ENCODE peak calls at places on chromosomes 6 and 20, in seven cellular contexts. One of them, this sample, is unnamed.

GRCh38 chr6:105896052-105896820 is 189.9 kb upstream of the PRDM1 start:
- DNase-seq in tibial artery: no peak
- DNase-seq in CD4-positive, alpha-beta memory T cell: no peak
- DNase-seq in heart left ventricle: no peak
- DNase-seq in psoas muscle: no peak
- DNase-seq in neural progenitor cell: no peak
- DNase-seq in esophagus squamous epithelium: no peak
- DNase-seq in this sample: no peak

GRCh38 chr6:5143625-5144311 is 58.6 kb downstream of the PPP1R3G start:
- DNase-seq in tibial artery: peak; percentile 86
- DNase-seq in CD4-positive, alpha-beta memory T cell: peak; percentile 74
- DNase-seq in heart left ventricle: peak; percentile 90
- DNase-seq in psoas muscle: peak; percentile 83
- DNase-seq in neural progenitor cell: peak; percentile 89
- DNase-seq in esophagus squamous epithelium: peak; percentile 4
- DNase-seq in this sample: peak; percentile 94

GRCh38 chr6:148175511-148176188 is 167.0 kb upstream of the SASH1 start:
- DNase-seq in tibial artery: no peak
- DNase-seq in CD4-positive, alpha-beta memory T cell: no peak
- DNase-seq in heart left ventricle: no peak
- DNase-seq in psoas muscle: no peak
- DNase-seq in neural progenitor cell: no peak
- DNase-seq in esophagus squamous epithelium: no peak
- DNase-seq in this sample: no peak

GRCh38 chr6:960356-960755 is 267.4 kb upstream of the EXOC2 start:
- DNase-seq in tibial artery: no peak
- DNase-seq in CD4-positive, alpha-beta memory T cell: no peak
- DNase-seq in heart left ventricle: no peak
- DNase-seq in psoas muscle: no peak
- DNase-seq in neural progenitor cell: peak; percentile 73
- DNase-seq in esophagus squamous epithelium: no peak
- DNase-seq in this sample: no peak

GRCh38 chr6:37558158-37558557 is 58.5 kb upstream of the CCDC167 start:
- DNase-seq in tibial artery: no peak
- DNase-seq in CD4-positive, alpha-beta memory T cell: no peak
- DNase-seq in heart left ventricle: no peak
- DNase-seq in psoas muscle: no peak
- DNase-seq in neural progenitor cell: no peak
- DNase-seq in esophagus squamous epithelium: no peak
- DNase-seq in this sample: no peak

GRCh38 chr6:28880894-28881780 is 42.6 kb downstream of the TRIM27 start:
- DNase-seq in tibial artery: peak; percentile 74
- DNase-seq in CD4-positive, alpha-beta memory T cell: peak; percentile 46
- DNase-seq in heart left ventricle: peak; percentile 69
- DNase-seq in psoas muscle: peak; percentile 53
- DNase-seq in neural progenitor cell: peak; percentile 78
- DNase-seq in esophagus squamous epithelium: no peak
- DNase-seq in this sample: peak; percentile 74

GRCh38 chr6:154653385-154653784 is 79.8 kb upstream of the SCAF8 start:
- DNase-seq in tibial artery: no peak
- DNase-seq in CD4-positive, alpha-beta memory T cell: no peak
- DNase-seq in heart left ventricle: no peak
- DNase-seq in psoas muscle: no peak
- DNase-seq in neural progenitor cell: no peak
- DNase-seq in esophagus squamous epithelium: no peak
- DNase-seq in this sample: no peak

GRCh38 chr6:5315883-5316282 is 54.6 kb downstream of the FARS2 start:
- DNase-seq in tibial artery: no peak
- DNase-seq in CD4-positive, alpha-beta memory T cell: no peak
- DNase-seq in heart left ventricle: no peak
- DNase-seq in psoas muscle: no peak
- DNase-seq in neural progenitor cell: no peak
- DNase-seq in esophagus squamous epithelium: no peak
- DNase-seq in this sample: no peak

GRCh38 chr20:46640536-46641311 is 10.5 kb downstream of the SLC13A3 start:
- DNase-seq in tibial artery: no peak
- DNase-seq in CD4-positive, alpha-beta memory T cell: no peak
- DNase-seq in heart left ventricle: no peak
- DNase-seq in psoas muscle: no peak
- DNase-seq in neural progenitor cell: no peak
- DNase-seq in esophagus squamous epithelium: no peak
- DNase-seq in this sample: no peak

GRCh38 chr6:139109558-139109957 is 25.3 kb upstream of the HECA start:
- DNase-seq in tibial artery: no peak
- DNase-seq in CD4-positive, alpha-beta memory T cell: peak; percentile 11
- DNase-seq in heart left ventricle: no peak
- DNase-seq in psoas muscle: no peak
- DNase-seq in neural progenitor cell: peak; percentile 54
- DNase-seq in esophagus squamous epithelium: no peak
- DNase-seq in this sample: no peak

GRCh38 chr6:158422629-158423238 is 110.5 kb downstream of the TULP4 start:
- DNase-seq in tibial artery: no peak
- DNase-seq in CD4-positive, alpha-beta memory T cell: no peak
- DNase-seq in heart left ventricle: no peak
- DNase-seq in psoas muscle: no peak
- DNase-seq in neural progenitor cell: no peak
- DNase-seq in esophagus squamous epithelium: no peak
- DNase-seq in this sample: no peak

GRCh38 chr6:137489410-137490371 is 4.5 kb downstream of the OLIG3 start:
- DNase-seq in tibial artery: no peak
- DNase-seq in CD4-positive, alpha-beta memory T cell: no peak
- DNase-seq in heart left ventricle: no peak
- DNase-seq in psoas muscle: no peak
- DNase-seq in neural progenitor cell: peak; percentile 78
- DNase-seq in esophagus squamous epithelium: no peak
- DNase-seq in this sample: no peak

GRCh38 chr6:50818673-50819072 is at the start of gene TFAP2B:
- DNase-seq in tibial artery: no peak
- DNase-seq in CD4-positive, alpha-beta memory T cell: no peak
- DNase-seq in heart left ventricle: no peak
- DNase-seq in psoas muscle: no peak
- DNase-seq in neural progenitor cell: no peak
- DNase-seq in esophagus squamous epithelium: no peak
- DNase-seq in this sample: no peak

GRCh38 chr6:50816115-50816675 is 2.5 kb upstream of the TFAP2B start:
- DNase-seq in tibial artery: peak; percentile 54
- DNase-seq in CD4-positive, alpha-beta memory T cell: peak; percentile 27
- DNase-seq in heart left ventricle: no peak
- DNase-seq in psoas muscle: peak; percentile 56
- DNase-seq in neural progenitor cell: peak; percentile 87
- DNase-seq in esophagus squamous epithelium: no peak
- DNase-seq in this sample: peak; percentile 76

GRCh38 chr6:50816947-50817637 is 1.6 kb upstream of the TFAP2B start:
- DNase-seq in tibial artery: no peak
- DNase-seq in CD4-positive, alpha-beta memory T cell: no peak
- DNase-seq in heart left ventricle: no peak
- DNase-seq in psoas muscle: no peak
- DNase-seq in neural progenitor cell: peak; percentile 53
- DNase-seq in esophagus squamous epithelium: no peak
- DNase-seq in this sample: no peak

GRCh38 chr6:50819527-50819905 is 845 bp downstream of the TFAP2B start:
- DNase-seq in tibial artery: no peak
- DNase-seq in CD4-positive, alpha-beta memory T cell: no peak
- DNase-seq in heart left ventricle: no peak
- DNase-seq in psoas muscle: no peak
- DNase-seq in neural progenitor cell: peak; percentile 77
- DNase-seq in esophagus squamous epithelium: no peak
- DNase-seq in this sample: no peak

GRCh38 chr6:50817638-50817950 is 1.1 kb upstream of the TFAP2B start:
- DNase-seq in tibial artery: no peak
- DNase-seq in CD4-positive, alpha-beta memory T cell: no peak
- DNase-seq in heart left ventricle: no peak
- DNase-seq in psoas muscle: no peak
- DNase-seq in neural progenitor cell: no peak
- DNase-seq in esophagus squamous epithelium: no peak
- DNase-seq in this sample: no peak
- H3K27me3 ChIP-seq in tibial artery: peaks cover 92% of the 10 kb centered on the region
- H3K27me3 ChIP-seq in CD4-positive, alpha-beta memory T cell: no peaks in the 10 kb centered on the region
- H3K27me3 ChIP-seq in heart left ventricle: peaks cover 86% of the 10 kb centered on the region
- H3K27me3 ChIP-seq in psoas muscle: peaks cover 84% of the 10 kb centered on the region
- H3K27me3 ChIP-seq in neural progenitor cell: peaks cover 100% of the 10 kb centered on the region
- H3K27me3 ChIP-seq in esophagus squamous epithelium: no peaks in the 10 kb centered on the region
- H3K27me3 ChIP-seq in this sample: peaks cover 96% of the 10 kb centered on the region

GRCh38 chr6:36319834-36320233 is 16.9 kb downstream of the BNIP5 start:
- DNase-seq in tibial artery: no peak
- DNase-seq in CD4-positive, alpha-beta memory T cell: no peak
- DNase-seq in heart left ventricle: no peak
- DNase-seq in psoas muscle: no peak
- DNase-seq in neural progenitor cell: no peak
- DNase-seq in esophagus squamous epithelium: no peak
- DNase-seq in this sample: no peak

GRCh38 chr6:36320475-36320874 is 16.2 kb downstream of the BNIP5 start:
- DNase-seq in tibial artery: no peak
- DNase-seq in CD4-positive, alpha-beta memory T cell: no peak
- DNase-seq in heart left ventricle: no peak
- DNase-seq in psoas muscle: no peak
- DNase-seq in neural progenitor cell: no peak
- DNase-seq in esophagus squamous epithelium: no peak
- DNase-seq in this sample: no peak

GRCh38 chr6:36317623-36318022 is 19.1 kb downstream of the BNIP5 start:
- DNase-seq in tibial artery: no peak
- DNase-seq in CD4-positive, alpha-beta memory T cell: no peak
- DNase-seq in heart left ventricle: no peak
- DNase-seq in psoas muscle: no peak
- DNase-seq in neural progenitor cell: no peak
- DNase-seq in esophagus squamous epithelium: no peak
- DNase-seq in this sample: no peak

GRCh38 chr6:36319436-36319762 is 17.3 kb downstream of the BNIP5 start:
- DNase-seq in tibial artery: no peak
- DNase-seq in CD4-positive, alpha-beta memory T cell: no peak
- DNase-seq in heart left ventricle: no peak
- DNase-seq in psoas muscle: no peak
- DNase-seq in neural progenitor cell: peak; percentile 30
- DNase-seq in esophagus squamous epithelium: no peak
- DNase-seq in this sample: no peak

GRCh38 chr6:36318690-36319435 is 17.8 kb downstream of the BNIP5 start:
- DNase-seq in tibial artery: no peak
- DNase-seq in CD4-positive, alpha-beta memory T cell: no peak
- DNase-seq in heart left ventricle: no peak
- DNase-seq in psoas muscle: no peak
- DNase-seq in neural progenitor cell: peak; percentile 23
- DNase-seq in esophagus squamous epithelium: no peak
- DNase-seq in this sample: no peak
- H3K27ac ChIP-seq in tibial artery: no peak overlapping the region
- H3K27ac ChIP-seq in CD4-positive, alpha-beta memory T cell: no peak overlapping the region
- H3K27ac ChIP-seq in heart left ventricle: no peak overlapping the region
- H3K27ac ChIP-seq in psoas muscle: no peak overlapping the region
- H3K27ac ChIP-seq in neural progenitor cell: no peak overlapping the region
- H3K27ac ChIP-seq in esophagus squamous epithelium: no peak overlapping the region
- H3K27ac ChIP-seq in this sample: no peak overlapping the region

GRCh38 chr6:10479939-10480700 is 41.0 kb upstream of the GCNT2 start:
- DNase-seq in tibial artery: no peak
- DNase-seq in CD4-positive, alpha-beta memory T cell: no peak
- DNase-seq in heart left ventricle: no peak
- DNase-seq in psoas muscle: no peak
- DNase-seq in neural progenitor cell: no peak
- DNase-seq in esophagus squamous epithelium: no peak
- DNase-seq in this sample: no peak
- H3K4me3 ChIP-seq in tibial artery: no peak overlapping the region
- H3K4me3 ChIP-seq in CD4-positive, alpha-beta memory T cell: no peak overlapping the region
- H3K4me3 ChIP-seq in heart left ventricle: no peak overlapping the region
- H3K4me3 ChIP-seq in psoas muscle: no peak overlapping the region
- H3K4me3 ChIP-seq in neural progenitor cell: no peak overlapping the region
- H3K4me3 ChIP-seq in esophagus squamous epithelium: no peak overlapping the region
- H3K4me3 ChIP-seq in this sample: no peak overlapping the region

DNA sequence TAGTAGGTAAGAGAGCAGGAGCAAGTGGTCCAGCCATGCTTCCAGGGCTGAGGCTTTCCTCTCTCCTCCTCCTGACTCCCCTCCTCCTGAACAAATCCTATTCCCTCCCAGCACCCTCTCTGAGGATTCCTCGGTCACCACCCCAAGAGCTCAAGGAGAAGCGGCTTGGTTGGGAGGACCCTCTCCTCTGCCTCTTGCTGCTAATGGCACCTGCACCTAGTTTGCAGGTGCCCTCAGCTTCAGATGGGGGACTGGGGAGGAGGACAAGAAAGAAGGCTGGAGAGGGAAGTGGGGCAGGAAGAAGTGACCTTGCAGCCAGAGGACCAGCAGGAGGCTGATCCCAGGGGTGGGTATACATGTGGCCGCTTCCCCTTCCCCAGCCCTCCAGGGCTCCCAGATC is 17.5 kb downstream of the NCR2 start:
- DNase-seq in tibial artery: no peak
- DNase-seq in CD4-positive, alpha-beta memory T cell: no peak
- DNase-seq in heart left ventricle: no peak
- DNase-seq in psoas muscle: no peak
- DNase-seq in neural progenitor cell: no peak
- DNase-seq in esophagus squamous epithelium: no peak
- DNase-seq in this sample: no peak
- H3K27me3 ChIP-seq in tibial artery: peaks cover 39% of the 10 kb centered on the region
- H3K27me3 ChIP-seq in CD4-positive, alpha-beta memory T cell: no peaks in the 10 kb centered on the region
- H3K27me3 ChIP-seq in heart left ventricle: peaks cover 31% of the 10 kb centered on the region
- H3K27me3 ChIP-seq in psoas muscle: peaks cover 31% of the 10 kb centered on the region
- H3K27me3 ChIP-seq in neural progenitor cell: peaks cover 30% of the 10 kb centered on the region
- H3K27me3 ChIP-seq in esophagus squamous epithelium: no peaks in the 10 kb centered on the region
- H3K27me3 ChIP-seq in this sample: no peaks in the 10 kb centered on the region

This sample was measured in dorsolateral prefrontal cortex.